ENCODE peak calls at places on chromosomes 7 and 10, in five cellular contexts. M is Calu3; K is left cardiac atrium; Y is activated T-cell treated with anti-CD3 and anti-CD28 coated beads, Interleukin-2, amount 50 U/mL, for 24 hours; P is endothelial cell. D is an unnamed sample.

GRCh38 chr7:130930710-130931109 is 196.7 kb upstream of the KLF14 start:
- DNase-seq in M (no peak), K (no peak), Y (no peak), P (no peak), D (no peak)

GRCh38 chr10:24617771-24618396 is 105.8 kb downstream of the ARHGAP21 start:
- DNase-seq in M (peak), K (peak), Y (peak), P (peak), D (peak)

GRCh38 chr7:138713191-138713590 is 12.0 kb upstream of the SVOPL start:
- DNase-seq in M (no peak), K (no peak), Y (no peak), P (no peak), D (no peak)

GRCh38 chr7:56033671-56034432 is 17.4 kb downstream of the PSPH start:
- DNase-seq in M (peak), K (peak), Y (peak), P (peak), D (peak)

GRCh38 chr7:7271094-7271874 is 88.9 kb downstream of the C1GALT1 start:
- DNase-seq in M (no peak), K (no peak), Y (no peak), P (no peak), D (no peak)

GRCh38 chr10:71598673-71599072 is 120.9 kb downstream of the C10orf105 start:
- DNase-seq in M (no peak), K (peak), Y (no peak), P (no peak), D (peak)

GRCh38 chr10:55024718-55025117 is 223.7 kb upstream of the PCDH15 start:
- DNase-seq in M (peak), K (no peak), Y (no peak), P (no peak), D (peak)

GRCh38 chr10:119502214-119502613 is 40.3 kb downstream of the RGS10 start:
- DNase-seq in M (no peak), K (no peak), Y (peak), P (no peak), D (no peak)

GRCh38 chr7:23012797-23013714 is 874 bp downstream of the HYCC1 start:
- DNase-seq in M (peak), K (peak), Y (peak), P (peak), D (peak)

GRCh38 chr10:32371101-32371500 is 24.1 kb upstream of the EPC1 start:
- DNase-seq in M (no peak), K (no peak), Y (no peak), P (no peak), D (no peak)

GRCh38 chr10:123521076-123521475 is 145.1 kb upstream of the GPR26 start:
- DNase-seq in M (no peak), K (no peak), Y (no peak), P (no peak), D (no peak)

GRCh38 chr7:150660939-150661613 is 24.4 kb upstream of the GIMAP2 start:
- DNase-seq in M (no peak), K (no peak), Y (no peak), P (no peak), D (no peak)

GRCh38 chr10:119654540-119654939 is 3.4 kb downstream of the BAG3 start:
- DNase-seq in M (peak), K (peak), Y (no peak), P (no peak), D (no peak)

GRCh38 chr7:134029743-134030142 is 97.4 kb upstream of the LRGUK start:
- DNase-seq in M (no peak), K (no peak), Y (no peak), P (no peak), D (no peak)

GRCh38 chr10:36534471-36535002 is 590.9 kb upstream of the ANKRD30A start:
- DNase-seq in M (no peak), K (no peak), Y (no peak), P (no peak), D (peak)

GRCh38 chr10:103053659-103054581 is 135.8 kb downstream of the CNNM2 start:
- DNase-seq in M (no peak), K (peak), Y (peak), P (peak), D (peak)

GRCh38 chr10:1489801-1490200 is 247.5 kb downstream of the ADARB2 start:
- DNase-seq in M (no peak), K (no peak), Y (no peak), P (no peak), D (no peak)

GRCh38 chr7:132713893-132714292 is 137.6 kb upstream of the PLXNA4 start:
- DNase-seq in M (no peak), K (no peak), Y (no peak), P (no peak), D (no peak)

GRCh38 chr10:3785849-3786290 is 861 bp upstream of the KLF6 start:
- DNase-seq in M (peak), K (no peak), Y (peak), P (peak), D (peak)

GRCh38 chr10:94890264-94891022 is 48.0 kb upstream of the CYP2C9 start:
- DNase-seq in M (no peak), K (no peak), Y (no peak), P (no peak), D (no peak)

GRCh38 chr10:29923416-29923970 is 135.9 kb downstream of the JCAD start:
- DNase-seq in M (no peak), K (no peak), Y (no peak), P (no peak), D (no peak)

GRCh38 chr7:3430588-3430987 is 129.5 kb downstream of the SDK1 start:
- DNase-seq in M (no peak), K (no peak), Y (no peak), P (no peak), D (no peak)

GRCh38 chr7:51456471-51457060 is 140.0 kb upstream of the COBL start:
- DNase-seq in M (no peak), K (no peak), Y (no peak), P (no peak), D (no peak)

GRCh38 chr10:22832198-22832597 is 95.7 kb upstream of the ARMC3 start:
- DNase-seq in M (no peak), K (no peak), Y (no peak), P (no peak), D (no peak)

GRCh38 chr10:126421745-126422144 is 33.5 kb upstream of the ADAM12 start:
- DNase-seq in M (no peak), K (peak), Y (no peak), P (no peak), D (peak)